ENCODE peak calls at places on chromosomes 3 and 15, in six cellular contexts. One of them, this sample, is unnamed.

GRCh38 chr15:52179278-52180195 is 11.7 kb downstream of the GNB5 start:
- DNase-seq in activated gamma-delta T cell treated with Interleukin-2 at 50 U/mL for 16 hours: peak
- DNase-seq in cardiac muscle cell: peak
- DNase-seq in activated B cell treated with CpG ODN at 0.5 μM for 24 hours: peak
- DNase-seq in aorta: peak
- DNase-seq in T-cell: peak
- DNase-seq in this sample: peak

GRCh38 chr3:158991146-158991705 is 189.4 kb downstream of the MFSD1 start:
- DNase-seq in activated gamma-delta T cell treated with Interleukin-2 at 50 U/mL for 16 hours: no peak
- DNase-seq in cardiac muscle cell: no peak
- DNase-seq in activated B cell treated with CpG ODN at 0.5 μM for 24 hours: no peak
- DNase-seq in aorta: no peak
- DNase-seq in T-cell: no peak
- DNase-seq in this sample: no peak

GRCh38 chr15:39327005-39327725 is 253.7 kb upstream of the THBS1 start:
- DNase-seq in activated gamma-delta T cell treated with Interleukin-2 at 50 U/mL for 16 hours: no peak
- DNase-seq in cardiac muscle cell: peak
- DNase-seq in activated B cell treated with CpG ODN at 0.5 μM for 24 hours: no peak
- DNase-seq in aorta: no peak
- DNase-seq in T-cell: no peak
- DNase-seq in this sample: no peak

GRCh38 chr3:194313642-194314430 is 37.3 kb downstream of the CPN2 start:
- DNase-seq in activated gamma-delta T cell treated with Interleukin-2 at 50 U/mL for 16 hours: no peak
- DNase-seq in cardiac muscle cell: peak
- DNase-seq in activated B cell treated with CpG ODN at 0.5 μM for 24 hours: no peak
- DNase-seq in aorta: peak
- DNase-seq in T-cell: no peak
- DNase-seq in this sample: no peak

GRCh38 chr3:107067421-107067820 is 309.8 kb upstream of the CCDC54 start:
- DNase-seq in activated gamma-delta T cell treated with Interleukin-2 at 50 U/mL for 16 hours: no peak
- DNase-seq in cardiac muscle cell: no peak
- DNase-seq in activated B cell treated with CpG ODN at 0.5 μM for 24 hours: no peak
- DNase-seq in aorta: no peak
- DNase-seq in T-cell: no peak
- DNase-seq in this sample: no peak

GRCh38 chr3:45631486-45631885 is 36.9 kb downstream of the LIMD1 start:
- DNase-seq in activated gamma-delta T cell treated with Interleukin-2 at 50 U/mL for 16 hours: no peak
- DNase-seq in cardiac muscle cell: no peak
- DNase-seq in activated B cell treated with CpG ODN at 0.5 μM for 24 hours: no peak
- DNase-seq in aorta: no peak
- DNase-seq in T-cell: no peak
- DNase-seq in this sample: no peak

GRCh38 chr3:179898024-179898423 is 138.7 kb downstream of the PEX5L start:
- DNase-seq in activated gamma-delta T cell treated with Interleukin-2 at 50 U/mL for 16 hours: no peak
- DNase-seq in cardiac muscle cell: peak
- DNase-seq in activated B cell treated with CpG ODN at 0.5 μM for 24 hours: no peak
- DNase-seq in aorta: no peak
- DNase-seq in T-cell: no peak
- DNase-seq in this sample: peak

GRCh38 chr3:77655421-77655820 is 615.5 kb downstream of the ROBO2 start:
- DNase-seq in activated gamma-delta T cell treated with Interleukin-2 at 50 U/mL for 16 hours: no peak
- DNase-seq in cardiac muscle cell: no peak
- DNase-seq in activated B cell treated with CpG ODN at 0.5 μM for 24 hours: no peak
- DNase-seq in aorta: no peak
- DNase-seq in T-cell: no peak
- DNase-seq in this sample: no peak

GRCh38 chr15:101307048-101307896 is 12.2 kb upstream of the SNRPA1 start:
- DNase-seq in activated gamma-delta T cell treated with Interleukin-2 at 50 U/mL for 16 hours: no peak
- DNase-seq in cardiac muscle cell: no peak
- DNase-seq in activated B cell treated with CpG ODN at 0.5 μM for 24 hours: peak
- DNase-seq in aorta: no peak
- DNase-seq in T-cell: no peak
- DNase-seq in this sample: no peak

GRCh38 chr15:96593735-96594134 is 263.2 kb downstream of the NR2F2 start:
- DNase-seq in activated gamma-delta T cell treated with Interleukin-2 at 50 U/mL for 16 hours: no peak
- DNase-seq in cardiac muscle cell: no peak
- DNase-seq in activated B cell treated with CpG ODN at 0.5 μM for 24 hours: no peak
- DNase-seq in aorta: no peak
- DNase-seq in T-cell: no peak
- DNase-seq in this sample: no peak

GRCh38 chr3:32176989-32177701 is 61.3 kb upstream of the CMTM8 start:
- DNase-seq in activated gamma-delta T cell treated with Interleukin-2 at 50 U/mL for 16 hours: peak
- DNase-seq in cardiac muscle cell: peak
- DNase-seq in activated B cell treated with CpG ODN at 0.5 μM for 24 hours: no peak
- DNase-seq in aorta: no peak
- DNase-seq in T-cell: peak
- DNase-seq in this sample: peak

GRCh38 chr3:141425523-141426233 is 57.4 kb downstream of the ZBTB38 start:
- DNase-seq in activated gamma-delta T cell treated with Interleukin-2 at 50 U/mL for 16 hours: no peak
- DNase-seq in cardiac muscle cell: no peak
- DNase-seq in activated B cell treated with CpG ODN at 0.5 μM for 24 hours: no peak
- DNase-seq in aorta: no peak
- DNase-seq in T-cell: no peak
- DNase-seq in this sample: no peak

GRCh38 chr15:80991446-80991845 is 1.8 kb upstream of the MESD start:
- DNase-seq in activated gamma-delta T cell treated with Interleukin-2 at 50 U/mL for 16 hours: no peak
- DNase-seq in cardiac muscle cell: peak
- DNase-seq in activated B cell treated with CpG ODN at 0.5 μM for 24 hours: no peak
- DNase-seq in aorta: no peak
- DNase-seq in T-cell: no peak
- DNase-seq in this sample: peak

GRCh38 chr3:156390846-156391245 is 164.1 kb downstream of the SSR3 start:
- DNase-seq in activated gamma-delta T cell treated with Interleukin-2 at 50 U/mL for 16 hours: no peak
- DNase-seq in cardiac muscle cell: no peak
- DNase-seq in activated B cell treated with CpG ODN at 0.5 μM for 24 hours: no peak
- DNase-seq in aorta: no peak
- DNase-seq in T-cell: no peak
- DNase-seq in this sample: no peak

GRCh38 chr15:85125056-85125661 is 143.5 kb downstream of the PDE8A start:
- DNase-seq in activated gamma-delta T cell treated with Interleukin-2 at 50 U/mL for 16 hours: no peak
- DNase-seq in cardiac muscle cell: peak
- DNase-seq in activated B cell treated with CpG ODN at 0.5 μM for 24 hours: no peak
- DNase-seq in aorta: no peak
- DNase-seq in T-cell: no peak
- DNase-seq in this sample: peak

GRCh38 chr3:50503504-50503903 is at the start of gene CACNA2D2:
- DNase-seq in activated gamma-delta T cell treated with Interleukin-2 at 50 U/mL for 16 hours: peak
- DNase-seq in cardiac muscle cell: peak
- DNase-seq in activated B cell treated with CpG ODN at 0.5 μM for 24 hours: peak
- DNase-seq in aorta: peak
- DNase-seq in T-cell: peak
- DNase-seq in this sample: no peak

GRCh38 chr3:44988073-44988472 is 12.0 kb downstream of the EXOSC7 start:
- DNase-seq in activated gamma-delta T cell treated with Interleukin-2 at 50 U/mL for 16 hours: no peak
- DNase-seq in cardiac muscle cell: peak
- DNase-seq in activated B cell treated with CpG ODN at 0.5 μM for 24 hours: no peak
- DNase-seq in aorta: no peak
- DNase-seq in T-cell: no peak
- DNase-seq in this sample: peak

GRCh38 chr15:55267401-55268053 is 22.1 kb downstream of the RAB27A start:
- DNase-seq in activated gamma-delta T cell treated with Interleukin-2 at 50 U/mL for 16 hours: peak
- DNase-seq in cardiac muscle cell: peak
- DNase-seq in activated B cell treated with CpG ODN at 0.5 μM for 24 hours: peak
- DNase-seq in aorta: no peak
- DNase-seq in T-cell: peak
- DNase-seq in this sample: no peak

GRCh38 chr3:132255041-132255745 is 62.0 kb upstream of the ACP3 start:
- DNase-seq in activated gamma-delta T cell treated with Interleukin-2 at 50 U/mL for 16 hours: no peak
- DNase-seq in cardiac muscle cell: peak
- DNase-seq in activated B cell treated with CpG ODN at 0.5 μM for 24 hours: no peak
- DNase-seq in aorta: no peak
- DNase-seq in T-cell: no peak
- DNase-seq in this sample: peak

GRCh38 chr3:62277986-62278385 is 95.4 kb downstream of the FEZF2 start:
- DNase-seq in activated gamma-delta T cell treated with Interleukin-2 at 50 U/mL for 16 hours: no peak
- DNase-seq in cardiac muscle cell: peak
- DNase-seq in activated B cell treated with CpG ODN at 0.5 μM for 24 hours: no peak
- DNase-seq in aorta: no peak
- DNase-seq in T-cell: no peak
- DNase-seq in this sample: no peak

GRCh38 chr3:180335056-180335455 is 266.9 kb upstream of the TTC14 start:
- DNase-seq in activated gamma-delta T cell treated with Interleukin-2 at 50 U/mL for 16 hours: no peak
- DNase-seq in cardiac muscle cell: no peak
- DNase-seq in activated B cell treated with CpG ODN at 0.5 μM for 24 hours: no peak
- DNase-seq in aorta: no peak
- DNase-seq in T-cell: no peak
- DNase-seq in this sample: no peak

GRCh38 chr3:193780810-193781472 is 187.9 kb downstream of the OPA1 start:
- DNase-seq in activated gamma-delta T cell treated with Interleukin-2 at 50 U/mL for 16 hours: no peak
- DNase-seq in cardiac muscle cell: peak
- DNase-seq in activated B cell treated with CpG ODN at 0.5 μM for 24 hours: no peak
- DNase-seq in aorta: peak
- DNase-seq in T-cell: no peak
- DNase-seq in this sample: peak

GRCh38 chr3:53753518-53754183 is 92.6 kb downstream of the CHDH start:
- DNase-seq in activated gamma-delta T cell treated with Interleukin-2 at 50 U/mL for 16 hours: no peak
- DNase-seq in cardiac muscle cell: no peak
- DNase-seq in activated B cell treated with CpG ODN at 0.5 μM for 24 hours: no peak
- DNase-seq in aorta: no peak
- DNase-seq in T-cell: no peak
- DNase-seq in this sample: no peak

GRCh38 chr3:138124689-138125420 is 7.3 kb downstream of the A4GNT start:
- DNase-seq in activated gamma-delta T cell treated with Interleukin-2 at 50 U/mL for 16 hours: no peak
- DNase-seq in cardiac muscle cell: peak
- DNase-seq in activated B cell treated with CpG ODN at 0.5 μM for 24 hours: no peak
- DNase-seq in aorta: no peak
- DNase-seq in T-cell: no peak
- DNase-seq in this sample: no peak

GRCh38 chr3:126394179-126394976 is at the start of gene CFAP100:
- DNase-seq in activated gamma-delta T cell treated with Interleukin-2 at 50 U/mL for 16 hours: no peak
- DNase-seq in cardiac muscle cell: peak
- DNase-seq in activated B cell treated with CpG ODN at 0.5 μM for 24 hours: no peak
- DNase-seq in aorta: peak
- DNase-seq in T-cell: no peak
- DNase-seq in this sample: no peak

GRCh38 chr3:167785790-167786189 is 50.3 kb downstream of the SERPINI1 start:
- DNase-seq in activated gamma-delta T cell treated with Interleukin-2 at 50 U/mL for 16 hours: no peak
- DNase-seq in cardiac muscle cell: no peak
- DNase-seq in activated B cell treated with CpG ODN at 0.5 μM for 24 hours: no peak
- DNase-seq in aorta: no peak
- DNase-seq in T-cell: no peak
- DNase-seq in this sample: no peak

GRCh38 chr15:43903864-43904290 is 77.1 kb downstream of the WDR76 start:
- DNase-seq in activated gamma-delta T cell treated with Interleukin-2 at 50 U/mL for 16 hours: peak
- DNase-seq in cardiac muscle cell: peak
- DNase-seq in activated B cell treated with CpG ODN at 0.5 μM for 24 hours: peak
- DNase-seq in aorta: no peak
- DNase-seq in T-cell: peak
- DNase-seq in this sample: peak

GRCh38 chr3:52299815-52300611 is 12.4 kb downstream of the GLYCTK start:
- DNase-seq in activated gamma-delta T cell treated with Interleukin-2 at 50 U/mL for 16 hours: no peak
- DNase-seq in cardiac muscle cell: peak
- DNase-seq in activated B cell treated with CpG ODN at 0.5 μM for 24 hours: no peak
- DNase-seq in aorta: no peak
- DNase-seq in T-cell: no peak
- DNase-seq in this sample: peak

GRCh38 chr3:55362206-55362960 is 124.7 kb downstream of the WNT5A start:
- DNase-seq in activated gamma-delta T cell treated with Interleukin-2 at 50 U/mL for 16 hours: no peak
- DNase-seq in cardiac muscle cell: peak
- DNase-seq in activated B cell treated with CpG ODN at 0.5 μM for 24 hours: no peak
- DNase-seq in aorta: no peak
- DNase-seq in T-cell: no peak
- DNase-seq in this sample: peak

GRCh38 chr15:92617197-92618037 is 38.2 kb downstream of the FAM174B start:
- DNase-seq in activated gamma-delta T cell treated with Interleukin-2 at 50 U/mL for 16 hours: no peak
- DNase-seq in cardiac muscle cell: peak
- DNase-seq in activated B cell treated with CpG ODN at 0.5 μM for 24 hours: no peak
- DNase-seq in aorta: no peak
- DNase-seq in T-cell: no peak
- DNase-seq in this sample: no peak

GRCh38 chr3:190352866-190353457 is 30.7 kb upstream of the CLDN1 start:
- DNase-seq in activated gamma-delta T cell treated with Interleukin-2 at 50 U/mL for 16 hours: no peak
- DNase-seq in cardiac muscle cell: no peak
- DNase-seq in activated B cell treated with CpG ODN at 0.5 μM for 24 hours: no peak
- DNase-seq in aorta: no peak
- DNase-seq in T-cell: no peak
- DNase-seq in this sample: no peak

GRCh38 chr15:24848050-24848449 is 106.7 kb upstream of the SNRPN start:
- DNase-seq in activated gamma-delta T cell treated with Interleukin-2 at 50 U/mL for 16 hours: no peak
- DNase-seq in cardiac muscle cell: peak
- DNase-seq in activated B cell treated with CpG ODN at 0.5 μM for 24 hours: no peak
- DNase-seq in aorta: no peak
- DNase-seq in T-cell: no peak
- DNase-seq in this sample: no peak

GRCh38 chr3:72473156-72473555 is 375.1 kb downstream of the SHQ1 start:
- DNase-seq in activated gamma-delta T cell treated with Interleukin-2 at 50 U/mL for 16 hours: no peak
- DNase-seq in cardiac muscle cell: no peak
- DNase-seq in activated B cell treated with CpG ODN at 0.5 μM for 24 hours: no peak
- DNase-seq in aorta: no peak
- DNase-seq in T-cell: no peak
- DNase-seq in this sample: no peak

GRCh38 chr3:29268651-29269050 is 12.2 kb upstream of the RBMS3 start:
- DNase-seq in activated gamma-delta T cell treated with Interleukin-2 at 50 U/mL for 16 hours: no peak
- DNase-seq in cardiac muscle cell: no peak
- DNase-seq in activated B cell treated with CpG ODN at 0.5 μM for 24 hours: no peak
- DNase-seq in aorta: no peak
- DNase-seq in T-cell: no peak
- DNase-seq in this sample: no peak